ENCODE peak calls at places on chromosome 19, in five cellular contexts. One of them, this sample, is unnamed.

GRCh38 chr19:7975037-7975436 is 30.4 kb downstream of the ELAVL1 start:
- DNase-seq in right cardiac atrium: peak
- DNase-seq in naive thymus-derived CD4-positive, alpha-beta T cell: no peak
- DNase-seq in gastrocnemius medialis: peak
- DNase-seq in fibroblast of lung: no peak
- DNase-seq in this sample: no peak

GRCh38 chr19:33432408-33433170 is 59.1 kb downstream of the CEBPG start:
- DNase-seq in right cardiac atrium: peak
- DNase-seq in gastrocnemius medialis: no peak
- DNase-seq in naive thymus-derived CD4-positive, alpha-beta T cell: no peak
- DNase-seq in fibroblast of lung: no peak
- DNase-seq in this sample: no peak

GRCh38 chr19:15331419-15332310 is 674 bp downstream of the BRD4 start:
- DNase-seq in fibroblast of lung: peak
- DNase-seq in naive thymus-derived CD4-positive, alpha-beta T cell: peak
- DNase-seq in gastrocnemius medialis: peak
- DNase-seq in right cardiac atrium: peak
- DNase-seq in this sample: no peak

GRCh38 chr19:47097396-47098217 is 16.0 kb downstream of the ZC3H4 start:
- DNase-seq in naive thymus-derived CD4-positive, alpha-beta T cell: no peak
- DNase-seq in fibroblast of lung: no peak
- DNase-seq in gastrocnemius medialis: peak
- DNase-seq in right cardiac atrium: peak
- DNase-seq in this sample: no peak

GRCh38 chr19:633786-634639 is 676 bp upstream of the POLRMT start:
- DNase-seq in fibroblast of lung: no peak
- DNase-seq in gastrocnemius medialis: no peak
- DNase-seq in naive thymus-derived CD4-positive, alpha-beta T cell: no peak
- DNase-seq in right cardiac atrium: no peak
- DNase-seq in this sample: no peak

GRCh38 chr19:10305139-10305806 is 4.3 kb downstream of the ZGLP1 start:
- DNase-seq in naive thymus-derived CD4-positive, alpha-beta T cell: no peak
- DNase-seq in gastrocnemius medialis: no peak
- DNase-seq in right cardiac atrium: peak
- DNase-seq in fibroblast of lung: no peak
- DNase-seq in this sample: no peak

GRCh38 chr19:52658595-52658994 is 20.4 kb upstream of the ZNF83 start:
- DNase-seq in naive thymus-derived CD4-positive, alpha-beta T cell: no peak
- DNase-seq in right cardiac atrium: no peak
- DNase-seq in gastrocnemius medialis: no peak
- DNase-seq in fibroblast of lung: no peak
- DNase-seq in this sample: no peak

GRCh38 chr19:48646192-48646911 is 365 bp upstream of the CA11 start:
- DNase-seq in gastrocnemius medialis: peak
- DNase-seq in naive thymus-derived CD4-positive, alpha-beta T cell: peak
- DNase-seq in right cardiac atrium: peak
- DNase-seq in fibroblast of lung: peak
- DNase-seq in this sample: no peak

GRCh38 chr19:54256250-54257115 is 590 bp downstream of the LILRB5 start:
- DNase-seq in naive thymus-derived CD4-positive, alpha-beta T cell: no peak
- DNase-seq in gastrocnemius medialis: no peak
- DNase-seq in fibroblast of lung: no peak
- DNase-seq in right cardiac atrium: no peak
- DNase-seq in this sample: no peak
- H3K4me3 ChIP-seq in naive thymus-derived CD4-positive, alpha-beta T cell: no peak
- H3K4me3 ChIP-seq in gastrocnemius medialis: no peak
- H3K4me3 ChIP-seq in fibroblast of lung: no peak
- H3K4me3 ChIP-seq in right cardiac atrium: no peak
- H3K4me3 ChIP-seq in this sample: no peak

DNA sequence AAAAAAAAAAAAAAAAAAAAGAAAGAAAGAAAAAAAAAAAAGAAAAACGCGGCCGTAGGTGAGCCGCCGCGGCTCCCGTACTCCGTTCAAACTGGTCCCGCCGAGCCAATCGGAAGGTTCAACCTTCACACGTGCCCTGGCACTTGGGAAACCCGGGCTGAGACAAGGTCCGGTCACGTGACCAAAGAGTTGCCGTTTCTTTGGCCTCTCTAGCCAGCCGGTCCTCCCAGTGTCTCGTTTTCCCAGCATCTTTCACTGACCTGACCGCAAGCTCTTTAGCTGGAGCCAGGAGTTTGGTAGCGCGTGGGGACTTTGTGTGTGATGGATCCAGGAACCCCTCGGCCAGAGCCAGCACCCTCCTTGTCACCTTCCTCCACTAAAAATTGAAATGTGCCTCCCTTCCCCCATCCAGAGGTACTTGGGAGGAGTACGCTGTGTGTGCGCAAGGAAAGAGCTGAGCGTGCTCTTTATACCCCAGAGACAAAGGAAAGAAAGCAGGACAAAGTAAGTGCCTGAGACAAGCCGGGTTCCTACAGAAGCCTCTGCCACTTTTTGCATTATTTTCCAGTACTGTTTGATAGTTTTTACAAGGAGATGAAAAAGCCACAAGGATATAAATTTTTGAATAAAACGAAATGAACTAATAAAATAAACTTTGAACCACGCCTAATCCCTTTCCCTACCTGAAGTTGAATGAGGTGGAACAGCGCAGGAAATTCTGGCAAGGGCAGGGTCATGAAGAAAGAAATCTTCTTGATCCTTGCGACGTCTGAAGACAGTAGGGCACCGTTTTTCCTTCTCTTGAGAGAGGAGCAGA is 958 bp downstream of the TNPO2 start:
- DNase-seq in gastrocnemius medialis: peak
- DNase-seq in right cardiac atrium: peak
- DNase-seq in naive thymus-derived CD4-positive, alpha-beta T cell: peak
- DNase-seq in fibroblast of lung: peak
- DNase-seq in this sample: peak
- H3K4me3 ChIP-seq in gastrocnemius medialis: peak
- H3K4me3 ChIP-seq in right cardiac atrium: peak
- H3K4me3 ChIP-seq in naive thymus-derived CD4-positive, alpha-beta T cell: peak
- H3K4me3 ChIP-seq in fibroblast of lung: peak
- H3K4me3 ChIP-seq in this sample: peak

GRCh38 chr19:21568816-21569496 is 63.6 kb downstream of the ZNF429 start:
- DNase-seq in fibroblast of lung: peak
- DNase-seq in naive thymus-derived CD4-positive, alpha-beta T cell: peak
- DNase-seq in right cardiac atrium: peak
- DNase-seq in gastrocnemius medialis: peak
- DNase-seq in this sample: peak
- H3K4me3 ChIP-seq in fibroblast of lung: peak
- H3K4me3 ChIP-seq in naive thymus-derived CD4-positive, alpha-beta T cell: peak
- H3K4me3 ChIP-seq in right cardiac atrium: peak
- H3K4me3 ChIP-seq in gastrocnemius medialis: peak
- H3K4me3 ChIP-seq in this sample: peak

GRCh38 chr19:6753178-6754031 is 13.8 kb downstream of the SH2D3A start:
- DNase-seq in naive thymus-derived CD4-positive, alpha-beta T cell: peak
- DNase-seq in gastrocnemius medialis: peak
- DNase-seq in fibroblast of lung: peak
- DNase-seq in right cardiac atrium: peak
- DNase-seq in this sample: no peak
- H3K4me3 ChIP-seq in naive thymus-derived CD4-positive, alpha-beta T cell: peak
- H3K4me3 ChIP-seq in gastrocnemius medialis: peak
- H3K4me3 ChIP-seq in fibroblast of lung: peak
- H3K4me3 ChIP-seq in right cardiac atrium: peak
- H3K4me3 ChIP-seq in this sample: peak

GRCh38 chr19:13163609-13164364 is 13.6 kb downstream of the IER2 start:
- DNase-seq in fibroblast of lung: peak
- DNase-seq in right cardiac atrium: peak
- DNase-seq in gastrocnemius medialis: peak
- DNase-seq in naive thymus-derived CD4-positive, alpha-beta T cell: no peak
- DNase-seq in this sample: no peak
- H3K4me3 ChIP-seq in fibroblast of lung: peak
- H3K4me3 ChIP-seq in right cardiac atrium: peak
- H3K4me3 ChIP-seq in gastrocnemius medialis: peak
- H3K4me3 ChIP-seq in naive thymus-derived CD4-positive, alpha-beta T cell: peak
- H3K4me3 ChIP-seq in this sample: no peak